ENCODE peak calls at places on chromosomes 12 and 14, in seven cellular contexts. One of them, this sample, is unnamed.

GRCh38 chr12:103879878-103880277 is 38.8 kb upstream of the NT5DC3 start:
- DNase-seq in hepatocyte: no peak
- DNase-seq in A549: no peak
- DNase-seq in AG10803: no peak
- DNase-seq in fibroblast of mammary gland: no peak
- DNase-seq in dorsolateral prefrontal cortex: no peak
- DNase-seq in astrocyte of the spinal cord: no peak
- DNase-seq in this sample: no peak

GRCh38 chr12:116368196-116369194 is 91.0 kb upstream of the MED13L start:
- DNase-seq in hepatocyte: peak
- DNase-seq in A549: peak
- DNase-seq in AG10803: no peak
- DNase-seq in fibroblast of mammary gland: no peak
- DNase-seq in dorsolateral prefrontal cortex: no peak
- DNase-seq in astrocyte of the spinal cord: no peak
- DNase-seq in this sample: peak

GRCh38 chr14:22319526-22320352 is 269.3 kb downstream of the DAD1 start:
- DNase-seq in hepatocyte: peak
- DNase-seq in A549: peak
- DNase-seq in AG10803: peak
- DNase-seq in fibroblast of mammary gland: peak
- DNase-seq in dorsolateral prefrontal cortex: peak
- DNase-seq in astrocyte of the spinal cord: peak
- DNase-seq in this sample: peak

GRCh38 chr12:42534184-42534838 is 55.2 kb downstream of the PRICKLE1 start:
- DNase-seq in hepatocyte: no peak
- DNase-seq in A549: no peak
- DNase-seq in AG10803: no peak
- DNase-seq in fibroblast of mammary gland: no peak
- DNase-seq in dorsolateral prefrontal cortex: no peak
- DNase-seq in astrocyte of the spinal cord: no peak
- DNase-seq in this sample: no peak

GRCh38 chr12:105427883-105428282 is 97.4 kb downstream of the C12orf75 start:
- DNase-seq in hepatocyte: no peak
- DNase-seq in A549: no peak
- DNase-seq in AG10803: peak
- DNase-seq in fibroblast of mammary gland: peak
- DNase-seq in dorsolateral prefrontal cortex: no peak
- DNase-seq in astrocyte of the spinal cord: peak
- DNase-seq in this sample: no peak

GRCh38 chr14:59245809-59246295 is 57.4 kb downstream of the DAAM1 start:
- DNase-seq in hepatocyte: no peak
- DNase-seq in A549: no peak
- DNase-seq in AG10803: no peak
- DNase-seq in fibroblast of mammary gland: no peak
- DNase-seq in dorsolateral prefrontal cortex: no peak
- DNase-seq in astrocyte of the spinal cord: no peak
- DNase-seq in this sample: no peak

GRCh38 chr12:105705765-105706164 is 375.3 kb downstream of the C12orf75 start:
- DNase-seq in hepatocyte: peak
- DNase-seq in A549: peak
- DNase-seq in AG10803: peak
- DNase-seq in fibroblast of mammary gland: peak
- DNase-seq in dorsolateral prefrontal cortex: peak
- DNase-seq in astrocyte of the spinal cord: peak
- DNase-seq in this sample: no peak

GRCh38 chr12:64672925-64673409 is 62.7 kb downstream of the RASSF3 start:
- DNase-seq in hepatocyte: peak
- DNase-seq in A549: peak
- DNase-seq in AG10803: peak
- DNase-seq in fibroblast of mammary gland: peak
- DNase-seq in dorsolateral prefrontal cortex: no peak
- DNase-seq in astrocyte of the spinal cord: peak
- DNase-seq in this sample: peak

GRCh38 chr12:69026341-69026740 is 93.4 kb upstream of the CPM start:
- DNase-seq in hepatocyte: no peak
- DNase-seq in A549: no peak
- DNase-seq in AG10803: no peak
- DNase-seq in fibroblast of mammary gland: no peak
- DNase-seq in dorsolateral prefrontal cortex: no peak
- DNase-seq in astrocyte of the spinal cord: no peak
- DNase-seq in this sample: no peak

GRCh38 chr14:101776315-101776714 is 14.8 kb downstream of the PPP2R5C start:
- DNase-seq in hepatocyte: no peak
- DNase-seq in A549: no peak
- DNase-seq in AG10803: no peak
- DNase-seq in fibroblast of mammary gland: no peak
- DNase-seq in dorsolateral prefrontal cortex: no peak
- DNase-seq in astrocyte of the spinal cord: no peak
- DNase-seq in this sample: no peak

GRCh38 chr12:23803547-23803946 is 145.9 kb downstream of the SOX5 start:
- DNase-seq in hepatocyte: no peak
- DNase-seq in A549: no peak
- DNase-seq in AG10803: no peak
- DNase-seq in fibroblast of mammary gland: peak
- DNase-seq in dorsolateral prefrontal cortex: no peak
- DNase-seq in astrocyte of the spinal cord: no peak
- DNase-seq in this sample: no peak

GRCh38 chr12:40622246-40622838 is 69.9 kb upstream of the CNTN1 start:
- DNase-seq in hepatocyte: peak
- DNase-seq in A549: peak
- DNase-seq in AG10803: peak
- DNase-seq in fibroblast of mammary gland: peak
- DNase-seq in dorsolateral prefrontal cortex: peak
- DNase-seq in astrocyte of the spinal cord: peak
- DNase-seq in this sample: no peak

GRCh38 chr14:102900631-102901571 is 21.6 kb upstream of the AMN start:
- DNase-seq in hepatocyte: no peak
- DNase-seq in A549: no peak
- DNase-seq in AG10803: no peak
- DNase-seq in fibroblast of mammary gland: no peak
- DNase-seq in dorsolateral prefrontal cortex: no peak
- DNase-seq in astrocyte of the spinal cord: no peak
- DNase-seq in this sample: no peak

GRCh38 chr12:67222302-67222701 is 46.9 kb upstream of the CAND1 start:
- DNase-seq in hepatocyte: peak
- DNase-seq in A549: peak
- DNase-seq in AG10803: peak
- DNase-seq in fibroblast of mammary gland: peak
- DNase-seq in dorsolateral prefrontal cortex: no peak
- DNase-seq in astrocyte of the spinal cord: peak
- DNase-seq in this sample: no peak

GRCh38 chr12:97276198-97276580 is 186.4 kb upstream of the RMST start:
- DNase-seq in hepatocyte: no peak
- DNase-seq in A549: no peak
- DNase-seq in AG10803: no peak
- DNase-seq in fibroblast of mammary gland: no peak
- DNase-seq in dorsolateral prefrontal cortex: no peak
- DNase-seq in astrocyte of the spinal cord: no peak
- DNase-seq in this sample: no peak

GRCh38 chr12:65269603-65270002 is 8.9 kb upstream of the MSRB3 start:
- DNase-seq in hepatocyte: no peak
- DNase-seq in A549: no peak
- DNase-seq in AG10803: peak
- DNase-seq in fibroblast of mammary gland: no peak
- DNase-seq in dorsolateral prefrontal cortex: no peak
- DNase-seq in astrocyte of the spinal cord: no peak
- DNase-seq in this sample: no peak

GRCh38 chr14:101903111-101903561 is 61.2 kb upstream of the DYNC1H1 start:
- DNase-seq in hepatocyte: no peak
- DNase-seq in A549: no peak
- DNase-seq in AG10803: no peak
- DNase-seq in fibroblast of mammary gland: no peak
- DNase-seq in dorsolateral prefrontal cortex: peak
- DNase-seq in astrocyte of the spinal cord: no peak
- DNase-seq in this sample: no peak

GRCh38 chr14:102994689-102995088 is 62.7 kb downstream of the CDC42BPB start:
- DNase-seq in hepatocyte: no peak
- DNase-seq in A549: no peak
- DNase-seq in AG10803: no peak
- DNase-seq in fibroblast of mammary gland: no peak
- DNase-seq in dorsolateral prefrontal cortex: no peak
- DNase-seq in astrocyte of the spinal cord: no peak
- DNase-seq in this sample: no peak

GRCh38 chr12:6416596-6416995 is 28.2 kb upstream of the CD27 start:
- DNase-seq in hepatocyte: no peak
- DNase-seq in A549: no peak
- DNase-seq in AG10803: no peak
- DNase-seq in fibroblast of mammary gland: no peak
- DNase-seq in dorsolateral prefrontal cortex: no peak
- DNase-seq in astrocyte of the spinal cord: no peak
- DNase-seq in this sample: no peak

GRCh38 chr14:39417014-39417413 is 15.2 kb downstream of the FBXO33 start:
- DNase-seq in hepatocyte: no peak
- DNase-seq in A549: peak
- DNase-seq in AG10803: peak
- DNase-seq in fibroblast of mammary gland: peak
- DNase-seq in dorsolateral prefrontal cortex: no peak
- DNase-seq in astrocyte of the spinal cord: no peak
- DNase-seq in this sample: no peak

GRCh38 chr14:104434214-104435076 is 145.1 kb upstream of the C14orf180 start:
- DNase-seq in hepatocyte: no peak
- DNase-seq in A549: no peak
- DNase-seq in AG10803: no peak
- DNase-seq in fibroblast of mammary gland: no peak
- DNase-seq in dorsolateral prefrontal cortex: no peak
- DNase-seq in astrocyte of the spinal cord: no peak
- DNase-seq in this sample: no peak

GRCh38 chr12:91766454-91766853 is 379.2 kb downstream of the BTG1 start:
- DNase-seq in hepatocyte: no peak
- DNase-seq in A549: no peak
- DNase-seq in AG10803: no peak
- DNase-seq in fibroblast of mammary gland: no peak
- DNase-seq in dorsolateral prefrontal cortex: no peak
- DNase-seq in astrocyte of the spinal cord: no peak
- DNase-seq in this sample: no peak

GRCh38 chr14:68796418-68797101 is 3.7 kb upstream of the ZFP36L1 start:
- DNase-seq in hepatocyte: no peak
- DNase-seq in A549: no peak
- DNase-seq in AG10803: peak
- DNase-seq in fibroblast of mammary gland: no peak
- DNase-seq in dorsolateral prefrontal cortex: no peak
- DNase-seq in astrocyte of the spinal cord: no peak
- DNase-seq in this sample: no peak

DNA sequence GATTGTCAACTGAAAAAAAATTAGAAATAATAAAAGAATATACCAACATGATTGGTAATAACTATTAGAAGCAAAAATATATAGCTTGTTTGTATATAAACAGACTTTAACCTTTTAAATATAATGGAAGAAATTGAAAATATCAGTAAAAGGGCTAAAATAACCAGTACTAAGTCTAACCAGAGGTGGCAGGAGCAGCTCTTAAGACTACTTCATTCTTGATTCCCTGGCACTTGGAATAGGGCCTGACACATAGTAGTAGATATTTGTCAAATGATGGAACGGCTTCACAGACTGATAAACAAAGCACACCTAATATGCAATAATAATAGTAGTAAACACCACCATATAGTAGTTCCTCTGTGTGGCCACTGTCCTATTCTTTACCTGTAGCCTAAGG is 9.4 kb downstream of the TMEM63C start:
- DNase-seq in hepatocyte: no peak
- DNase-seq in A549: no peak
- DNase-seq in AG10803: no peak
- DNase-seq in fibroblast of mammary gland: no peak
- DNase-seq in dorsolateral prefrontal cortex: no peak
- DNase-seq in astrocyte of the spinal cord: no peak
- DNase-seq in this sample: no peak
- TF ChIP-seq CTCF in hepatocyte: no peak
- TF ChIP-seq CTCF in A549: no peak
- TF ChIP-seq CTCF in AG10803: no peak
- TF ChIP-seq CTCF in fibroblast of mammary gland: no peak
- TF ChIP-seq CTCF in dorsolateral prefrontal cortex: no peak
- TF ChIP-seq CTCF in astrocyte of the spinal cord: no peak
- TF ChIP-seq CTCF in this sample: no peak

GRCh38 chr14:91399868-91400640 is 17.6 kb downstream of the CCDC88C start:
- DNase-seq in hepatocyte: no peak
- DNase-seq in A549: no peak
- DNase-seq in AG10803: no peak
- DNase-seq in fibroblast of mammary gland: no peak
- DNase-seq in dorsolateral prefrontal cortex: no peak
- DNase-seq in astrocyte of the spinal cord: no peak
- DNase-seq in this sample: no peak
- H3K4me3 ChIP-seq in hepatocyte: no peak
- H3K4me3 ChIP-seq in A549: no peak
- H3K4me3 ChIP-seq in AG10803: no peak
- H3K4me3 ChIP-seq in fibroblast of mammary gland: no peak
- H3K4me3 ChIP-seq in dorsolateral prefrontal cortex: no peak
- H3K4me3 ChIP-seq in astrocyte of the spinal cord: no peak
- H3K4me3 ChIP-seq in this sample: peak

DNA sequence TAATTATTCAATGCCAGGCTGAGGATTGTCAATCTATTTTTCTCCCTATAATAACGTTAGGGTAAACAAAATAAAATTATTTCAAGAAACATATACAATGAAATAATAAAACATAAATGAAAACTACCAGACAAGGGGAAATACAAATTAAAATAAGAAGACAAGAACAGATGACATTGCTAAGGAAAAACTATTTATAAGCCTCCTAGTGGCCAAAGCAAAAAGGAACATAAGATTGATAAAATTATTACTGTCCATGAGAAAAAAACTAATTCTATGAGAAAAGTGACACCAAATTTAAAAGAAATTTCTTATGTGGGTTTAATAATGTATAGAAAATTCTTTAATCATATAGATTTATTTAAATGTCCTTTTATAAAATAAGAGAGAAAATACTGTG is 294.7 kb downstream of the TTC6 start:
- DNase-seq in hepatocyte: no peak
- DNase-seq in A549: no peak
- DNase-seq in AG10803: no peak
- DNase-seq in fibroblast of mammary gland: no peak
- DNase-seq in dorsolateral prefrontal cortex: no peak
- DNase-seq in astrocyte of the spinal cord: no peak
- DNase-seq in this sample: no peak
- TF ChIP-seq CTCF in hepatocyte: no peak
- TF ChIP-seq CTCF in A549: peak
- TF ChIP-seq CTCF in AG10803: peak
- TF ChIP-seq CTCF in fibroblast of mammary gland: peak
- TF ChIP-seq CTCF in dorsolateral prefrontal cortex: no peak
- TF ChIP-seq CTCF in astrocyte of the spinal cord: no peak
- TF ChIP-seq CTCF in this sample: no peak

DNA sequence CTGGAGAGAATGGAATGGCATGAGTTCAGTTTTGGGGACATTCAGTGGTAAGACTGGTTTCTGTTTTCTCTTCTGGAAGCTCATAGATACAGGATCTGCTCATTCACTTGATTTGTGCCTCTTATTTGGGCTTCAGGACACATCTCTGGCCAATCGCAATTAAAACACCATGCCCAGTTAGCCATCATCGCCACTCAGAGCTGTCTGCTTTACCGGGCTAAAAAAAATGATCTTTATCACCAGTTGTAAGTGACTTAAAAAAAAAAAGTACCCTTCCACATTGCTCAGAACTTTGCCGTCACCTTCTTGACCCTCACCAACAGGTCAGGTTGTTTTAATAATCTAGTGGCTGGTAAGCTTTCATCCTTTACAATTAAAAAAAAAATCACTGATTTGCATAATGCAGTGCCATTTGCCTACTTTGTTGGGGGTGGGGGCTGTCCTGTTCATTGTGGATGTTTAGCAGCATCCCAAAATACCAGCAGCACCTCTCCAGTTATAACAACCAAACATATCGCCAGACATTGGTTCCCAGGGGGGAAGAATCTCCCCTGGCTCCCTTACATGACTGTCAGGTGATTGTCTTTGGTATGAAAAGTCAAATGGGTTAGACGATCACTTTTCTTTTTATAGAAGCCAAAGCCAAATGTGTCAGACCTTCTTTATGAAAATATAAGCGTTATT is 150.1 kb downstream of the PRKCH start:
- DNase-seq in hepatocyte: no peak
- DNase-seq in A549: no peak
- DNase-seq in AG10803: no peak
- DNase-seq in fibroblast of mammary gland: peak
- DNase-seq in dorsolateral prefrontal cortex: no peak
- DNase-seq in astrocyte of the spinal cord: no peak
- DNase-seq in this sample: no peak
- H3K4me3 ChIP-seq in hepatocyte: no peak
- H3K4me3 ChIP-seq in A549: peak
- H3K4me3 ChIP-seq in AG10803: peak
- H3K4me3 ChIP-seq in fibroblast of mammary gland: peak
- H3K4me3 ChIP-seq in dorsolateral prefrontal cortex: peak
- H3K4me3 ChIP-seq in astrocyte of the spinal cord: peak
- H3K4me3 ChIP-seq in this sample: peak